ENCODE peak calls at places on chromosome 3, in six cellular contexts. N, O, C, I, Q and P are unnamed samples.

GRCh38 chr3:66488492-66488891 is 12.3 kb downstream of the LRIG1 start:
- DNase-seq in N (no peak), O (no peak), C (no peak), I (no peak), Q (no peak), P (no peak)

GRCh38 chr3:35422826-35423601 is 216.3 kb upstream of the ARPP21 start:
- DNase-seq in N (no peak), O (no peak), C (no peak), I (no peak), Q (no peak), P (no peak)

GRCh38 chr3:158159714-158160113 is 49.8 kb downstream of the RSRC1 start:
- DNase-seq in N (no peak), O (no peak), C (no peak), I (no peak), Q (no peak), P (no peak)

GRCh38 chr3:193871093-193871485 is 264.9 kb upstream of the HES1 start:
- DNase-seq in N (no peak), O (no peak), C (no peak), I (no peak), Q (no peak), P (no peak)

GRCh38 chr3:29605845-29606244 is 325.0 kb downstream of the RBMS3 start:
- DNase-seq in N (peak; percentile 16), O (no peak), C (no peak), I (no peak), Q (no peak), P (no peak)

GRCh38 chr3:122389197-122389596 is 5.2 kb downstream of the FAM162A start:
- DNase-seq in N (no peak), O (no peak), C (no peak), I (no peak), Q (no peak), P (no peak)

GRCh38 chr3:48432411-48433371 is 2.8 kb upstream of the PLXNB1 start:
- DNase-seq in N (peak; percentile 94), O (no peak), C (no peak), I (no peak), Q (peak; percentile 75), P (no peak)

GRCh38 chr3:133532951-133533350 is 40.5 kb upstream of the CDV3 start:
- DNase-seq in N (no peak), O (no peak), C (no peak), I (no peak), Q (no peak), P (no peak)

GRCh38 chr3:182491571-182491970 is 301.7 kb upstream of the ATP11B start:
- DNase-seq in N (no peak), O (no peak), C (no peak), I (no peak), Q (no peak), P (no peak)

GRCh38 chr3:194933465-194933864 is 247.8 kb downstream of the FAM43A start:
- DNase-seq in N (no peak), O (no peak), C (no peak), I (peak; percentile 45), Q (no peak), P (no peak)

GRCh38 chr3:119579366-119580147 is at the start of gene ADPRH:
- DNase-seq in N (peak; percentile 16), O (peak; percentile 88), C (peak; percentile 18), I (peak; percentile 93), Q (peak; percentile 78), P (peak; percentile 83)

GRCh38 chr3:140927711-140928110 is 13.9 kb upstream of the SLC25A36 start:
- DNase-seq in N (no peak), O (no peak), C (no peak), I (no peak), Q (no peak), P (no peak)

GRCh38 chr3:120753831-120754230 is 11.3 kb downstream of the GTF2E1 start:
- DNase-seq in N (peak; percentile 12), O (no peak), C (no peak), I (no peak), Q (no peak), P (no peak)

GRCh38 chr3:99066863-99067262 is 165.4 kb upstream of the DCBLD2 start:
- DNase-seq in N (no peak), O (no peak), C (no peak), I (no peak), Q (no peak), P (no peak)

GRCh38 chr3:149472393-149472792 is 2.1 kb upstream of the TM4SF4 start:
- DNase-seq in N (no peak), O (no peak), C (no peak), I (no peak), Q (no peak), P (no peak)

GRCh38 chr3:65523878-65524277 is 514.8 kb downstream of the MAGI1 start:
- DNase-seq in N (no peak), O (no peak), C (no peak), I (no peak), Q (no peak), P (no peak)

GRCh38 chr3:136545664-136546266 is 206.4 kb downstream of the STAG1 start:
- DNase-seq in N (no peak), O (no peak), C (no peak), I (no peak), Q (no peak), P (no peak)

GRCh38 chr3:4820296-4821121 is 158.7 kb upstream of the BHLHE40 start:
- DNase-seq in N (no peak), O (no peak), C (no peak), I (no peak), Q (no peak), P (no peak)

GRCh38 chr3:14434105-14434504 is 31.7 kb downstream of the SLC6A6 start:
- DNase-seq in N (peak; percentile 33), O (no peak), C (no peak), I (no peak), Q (no peak), P (no peak)

GRCh38 chr3:60645801-60646200 is 605.5 kb downstream of the FHIT start:
- DNase-seq in N (no peak), O (no peak), C (no peak), I (no peak), Q (no peak), P (no peak)

GRCh38 chr3:149454746-149455145 is 19.8 kb upstream of the TM4SF4 start:
- DNase-seq in N (peak; percentile 65), O (no peak), C (no peak), I (peak; percentile 57), Q (no peak), P (no peak)

GRCh38 chr3:111668912-111669488 is 73.9 kb upstream of the ZBED2 start:
- DNase-seq in N (peak; percentile 48), O (no peak), C (no peak), I (no peak), Q (no peak), P (peak; percentile 29)

GRCh38 chr3:111668321-111668720 is 73.2 kb upstream of the ZBED2 start:
- DNase-seq in N (no peak), O (no peak), C (no peak), I (no peak), Q (no peak), P (no peak)

GRCh38 chr3:111667621-111668239 is 72.6 kb upstream of the ZBED2 start:
- DNase-seq in N (peak; percentile 23), O (peak; percentile 33), C (peak; percentile 38), I (no peak), Q (no peak), P (peak; percentile 61)

GRCh38 chr3:111666041-111666735 is 71.0 kb upstream of the ZBED2 start:
- DNase-seq in N (peak; percentile 55), O (no peak), C (no peak), I (no peak), Q (no peak), P (no peak)

GRCh38 chr3:111667170-111667569 is 72.0 kb upstream of the ZBED2 start:
- DNase-seq in N (no peak), O (no peak), C (no peak), I (no peak), Q (no peak), P (no peak)
- TF ChIP-seq CTCF in N (no peak), O (no peak), C (no peak), I (no peak), Q (no peak), P (no peak)

DNA sequence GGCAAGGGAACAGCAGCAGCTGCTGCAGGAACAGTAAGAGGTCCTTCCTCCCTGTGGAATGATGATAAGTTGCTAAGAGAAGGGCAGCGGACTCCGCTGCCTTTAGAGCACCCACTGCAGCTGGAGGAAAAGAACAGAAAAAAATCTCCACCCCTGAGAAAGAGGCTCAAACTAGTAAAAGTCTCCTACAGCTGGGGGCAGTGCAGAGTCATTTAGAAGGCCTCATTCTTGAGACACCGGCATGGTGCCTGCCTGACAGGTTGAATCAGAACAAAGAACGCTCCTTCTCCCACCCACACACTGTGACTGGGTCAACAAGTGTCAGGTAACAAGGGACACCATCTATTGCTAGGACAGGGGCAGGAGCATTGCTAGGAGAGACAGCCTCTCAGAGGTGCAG is 188.4 kb downstream of the ABHD5 start:
- DNase-seq in N (peak; percentile 25), O (no peak), C (no peak), I (no peak), Q (peak; percentile 76), P (peak; percentile 58)
- TF ChIP-seq CTCF in N (peak; percentile 50), O (no peak), C (no peak), I (no peak), Q (peak; percentile 28), P (peak; percentile 42)

DNA sequence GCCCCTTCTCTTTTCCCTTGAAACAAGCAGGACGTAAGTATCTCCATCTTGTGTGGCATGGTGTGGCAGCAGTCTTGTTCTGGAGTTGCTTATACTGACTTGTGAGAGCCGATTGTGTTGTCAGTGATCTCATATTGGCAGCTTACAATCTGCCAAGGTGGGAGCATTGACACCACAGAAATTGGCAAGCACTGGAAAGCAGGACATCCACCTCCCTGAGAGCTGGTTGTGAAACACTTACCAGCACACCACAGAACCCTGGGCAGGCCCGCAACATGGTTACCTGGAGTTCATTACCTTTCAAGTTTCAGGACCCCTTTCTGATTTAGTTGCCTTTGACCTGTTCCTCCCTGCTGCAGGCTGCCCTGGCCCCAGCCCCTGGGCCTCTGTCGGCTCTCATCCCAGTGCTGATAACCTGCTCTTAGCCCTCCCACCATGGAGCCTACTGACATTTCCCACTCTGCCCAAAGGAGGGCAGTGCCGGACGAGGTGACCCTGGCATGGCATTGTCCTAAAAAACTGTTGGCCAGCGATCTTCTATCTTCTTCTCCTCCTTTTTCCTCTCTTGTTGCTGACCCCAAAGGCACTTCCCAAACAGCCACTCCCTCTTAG is 10.6 kb upstream of the ATP2B2 start:
- DNase-seq in N (no peak), O (no peak), C (no peak), I (no peak), Q (no peak), P (no peak)
- TF ChIP-seq CTCF in N (no peak), O (no peak), C (no peak), I (no peak), Q (no peak), P (no peak)

DNA sequence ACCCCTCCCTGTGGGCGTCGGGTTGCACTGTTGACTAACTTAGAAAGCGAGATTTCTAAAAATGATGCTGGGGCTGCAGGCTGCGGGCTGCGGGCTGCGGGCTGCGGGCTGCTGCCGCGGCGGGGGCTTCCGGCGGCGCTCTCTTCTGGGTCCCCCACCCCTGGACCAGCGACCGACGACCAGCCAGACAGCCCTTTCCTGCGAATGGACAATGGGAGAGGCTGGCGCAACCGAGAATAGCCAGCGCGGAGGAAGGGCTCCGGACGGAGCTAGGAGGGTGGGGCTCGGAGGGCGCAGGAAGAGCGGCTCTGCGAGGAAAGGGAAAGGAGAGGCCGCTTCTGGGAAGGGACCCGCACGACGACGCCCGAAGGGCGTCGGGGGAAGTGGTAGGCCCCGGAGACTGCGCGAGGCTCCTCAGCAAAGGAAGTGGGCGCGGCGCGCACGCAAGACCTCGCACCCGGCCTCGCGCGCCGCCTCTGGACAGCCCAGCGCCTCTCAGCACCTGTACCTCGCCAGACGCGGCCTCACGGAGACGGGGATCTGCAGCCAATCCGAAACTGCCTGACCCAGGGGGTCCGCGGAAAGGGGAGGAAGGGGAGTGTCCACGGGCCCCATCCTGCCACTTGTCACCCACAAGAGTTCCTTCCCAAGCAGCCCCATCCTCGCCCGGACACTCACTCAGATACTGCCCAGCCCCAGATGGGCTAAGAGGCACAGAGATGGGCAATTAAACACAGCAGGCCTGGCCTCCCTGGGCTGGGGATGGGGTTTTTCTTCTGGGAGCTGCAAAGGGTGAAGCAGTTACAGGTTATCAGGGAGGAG is 70.7 kb downstream of the SLC12A8 start:
- DNase-seq in N (no peak), O (peak; percentile 49), C (peak; percentile 38), I (no peak), Q (peak; percentile 78), P (peak; percentile 81)
- TF ChIP-seq CTCF in N (no peak), O (peak; percentile 27), C (peak; percentile 40), I (peak; percentile 68), Q (no peak), P (peak; percentile 47)